ENCODE peak calls at places on chromosomes 6 and 20, in four cellular contexts. G is aorta, B is adrenal gland, Y is SJSA1. R is an unnamed sample. For H3K4me1, the result is how much of the 10 kb centered on the place peaks cover.

GRCh38 chr6:19399406-19399805 is 437.8 kb upstream of the ID4 start:
- DNase-seq in G (no peak), B (no peak), Y (no peak), R (no peak)

GRCh38 chr6:16136536-16137450 is 7.9 kb downstream of the MYLIP start:
- DNase-seq in G (no peak), B (peak), Y (peak), R (no peak)

GRCh38 chr6:155628315-155628714 is 172.7 kb upstream of the NOX3 start:
- DNase-seq in G (no peak), B (no peak), Y (no peak), R (no peak)

GRCh38 chr20:19688031-19688806 is 69.8 kb upstream of the RIN2 start:
- DNase-seq in G (peak), B (peak), Y (peak), R (peak)

GRCh38 chr6:105345506-105345905 is 57.4 kb downstream of the PREP start:
- DNase-seq in G (no peak), B (no peak), Y (no peak), R (no peak)

GRCh38 chr6:107819217-107819616 is 4.9 kb downstream of the SCML4 start:
- DNase-seq in G (no peak), B (no peak), Y (no peak), R (no peak)

GRCh38 chr20:22385602-22386299 is 198.6 kb downstream of the FOXA2 start:
- DNase-seq in G (no peak), B (no peak), Y (no peak), R (no peak)

GRCh38 chr20:1943267-1944002 is 48.2 kb downstream of the SIRPA start:
- DNase-seq in G (no peak), B (no peak), Y (no peak), R (peak)

GRCh38 chr6:144232434-144233223 is 52.5 kb upstream of the UTRN start:
- DNase-seq in G (no peak), B (no peak), Y (no peak), R (no peak)

GRCh38 chr6:37507690-37508421 is 8.2 kb upstream of the CCDC167 start:
- DNase-seq in G (no peak), B (no peak), Y (no peak), R (no peak)

GRCh38 chr20:6241591-6241990 is 118.8 kb upstream of the FERMT1 start:
- DNase-seq in G (no peak), B (no peak), Y (no peak), R (no peak)

GRCh38 chr20:2305946-2306345 is 10.1 kb downstream of the TGM3 start:
- DNase-seq in G (no peak), B (no peak), Y (no peak), R (no peak)

GRCh38 chr6:6684365-6684833 is 95.9 kb downstream of the LY86 start:
- DNase-seq in G (no peak), B (no peak), Y (no peak), R (no peak)

GRCh38 chr6:49038294-49038693 is 424.8 kb downstream of the MMUT start:
- DNase-seq in G (no peak), B (no peak), Y (no peak), R (no peak)

GRCh38 chr20:24657878-24658620 is 188.6 kb downstream of the SYNDIG1 start:
- DNase-seq in G (no peak), B (no peak), Y (no peak), R (no peak)

GRCh38 chr20:30484009-30484748 is 773.3 kb upstream of the DEFB115 start:
- DNase-seq in G (peak), B (no peak), Y (no peak), R (no peak)

GRCh38 chr6:152420696-152421095 is 216.5 kb downstream of the SYNE1 start:
- DNase-seq in G (no peak), B (no peak), Y (no peak), R (no peak)

GRCh38 chr20:45968801-45969711 is 2.9 kb downstream of the ZNF335 start:
- DNase-seq in G (peak), B (peak), Y (peak), R (peak)

GRCh38 chr6:165055231-165055630 is 254.2 kb downstream of the C6orf118 start:
- DNase-seq in G (no peak), B (no peak), Y (peak), R (no peak)

GRCh38 chr6:1761472-1761871 is 151.8 kb downstream of the FOXC1 start:
- DNase-seq in G (no peak), B (no peak), Y (no peak), R (no peak)

GRCh38 chr6:73738367-73739028 is 42.5 kb downstream of the CD109 start:
- DNase-seq in G (no peak), B (no peak), Y (no peak), R (no peak)

GRCh38 chr20:49541733-49542513 is 26.0 kb downstream of the PTGIS start:
- DNase-seq in G (peak), B (peak), Y (peak), R (peak)

GRCh38 chr6:163341671-163342070 is 72.8 kb upstream of the QKI start:
- DNase-seq in G (no peak), B (no peak), Y (no peak), R (no peak)

GRCh38 chr20:25738198-25738597 is 41.5 kb upstream of the ZNF337 start:
- DNase-seq in G (no peak), B (no peak), Y (no peak), R (no peak)

GRCh38 chr6:5084787-5085637 is at the start of gene PPP1R3G:
- DNase-seq in G (peak), B (peak), Y (peak), R (peak)

GRCh38 chr20:64220891-64221527 is 34.5 kb upstream of the PCMTD2 start:
- DNase-seq in G (no peak), B (no peak), Y (no peak), R (no peak)

GRCh38 chr20:2750343-2751251 is 49.8 kb downstream of the CPXM1 start:
- DNase-seq in G (peak), B (peak), Y (no peak), R (peak)

GRCh38 chr6:63904844-63905243 is 269.2 kb downstream of the PHF3 start:
- DNase-seq in G (no peak), B (no peak), Y (peak), R (no peak)

GRCh38 chr20:59032713-59033059 is 551 bp upstream of the ATP5F1E start:
- DNase-seq in G (no peak), B (no peak), Y (no peak), R (no peak)

GRCh38 chr6:73803562-73804221 is 107.7 kb downstream of the CD109 start:
- DNase-seq in G (no peak), B (no peak), Y (peak), R (no peak)

GRCh38 chr6:135623979-135624378 is 126.4 kb upstream of the AHI1 start:
- DNase-seq in G (no peak), B (no peak), Y (no peak), R (no peak)

GRCh38 chr20:45061244-45061643 is 39.7 kb downstream of the KCNS1 start:
- DNase-seq in G (no peak), B (peak), Y (peak), R (no peak)

DNA sequence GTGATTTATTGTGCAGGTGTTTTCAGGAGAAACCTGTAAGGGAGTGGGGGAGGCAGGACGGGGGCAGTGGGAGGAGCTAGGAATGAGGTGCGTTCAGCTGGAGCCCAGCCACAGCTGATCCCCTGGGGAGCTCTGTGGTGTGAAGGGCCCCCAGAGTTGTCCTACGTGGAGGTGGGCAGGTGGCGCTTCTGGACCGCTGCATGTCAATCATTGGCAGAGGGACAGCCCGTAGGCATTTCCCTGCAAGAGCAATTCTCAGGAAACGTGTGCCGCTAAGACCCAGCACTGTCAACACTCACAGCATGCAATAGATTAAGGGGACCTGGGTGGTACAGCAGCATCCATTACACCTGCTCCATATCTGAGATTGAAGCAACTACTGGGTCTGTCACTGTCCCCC is 88.0 kb downstream of the PRND start:
- DNase-seq in G (no peak), B (no peak), Y (no peak), R (no peak)
- H3K4me1 ChIP-seq in G (under half), B (under half), Y (under half), R (half or more)

GRCh38 chr20:3828798-3829197 is 8.5 kb downstream of the AP5S1 start:
- DNase-seq in G (no peak), B (no peak), Y (no peak), R (no peak)
- H3K4me1 ChIP-seq in G (under half), B (under half), Y (under half), R (under half)

DNA sequence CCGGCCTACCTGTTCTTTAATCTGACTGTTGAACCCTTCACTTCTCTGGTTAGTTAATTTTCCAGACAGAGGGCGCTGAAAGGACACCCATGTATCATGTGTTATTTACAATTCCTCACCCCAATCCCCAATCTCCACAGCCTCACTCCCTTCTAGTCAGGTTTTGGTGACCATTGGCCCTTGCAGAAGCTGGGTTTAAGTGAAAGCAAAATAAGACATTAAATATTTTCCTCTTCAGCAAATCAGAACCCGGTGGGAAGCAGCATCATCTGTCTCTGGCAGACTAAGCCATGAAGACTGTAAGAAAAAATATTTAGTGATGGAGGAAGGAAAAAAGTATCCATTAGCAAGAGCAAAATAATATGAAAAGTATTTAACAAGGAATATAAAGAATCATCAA is 9.4 kb upstream of the HLA-DQA1 start:
- DNase-seq in G (no peak), B (peak), Y (no peak), R (peak)
- H3K4me1 ChIP-seq in G (under half), B (under half), Y (under half), R (under half)

DNA sequence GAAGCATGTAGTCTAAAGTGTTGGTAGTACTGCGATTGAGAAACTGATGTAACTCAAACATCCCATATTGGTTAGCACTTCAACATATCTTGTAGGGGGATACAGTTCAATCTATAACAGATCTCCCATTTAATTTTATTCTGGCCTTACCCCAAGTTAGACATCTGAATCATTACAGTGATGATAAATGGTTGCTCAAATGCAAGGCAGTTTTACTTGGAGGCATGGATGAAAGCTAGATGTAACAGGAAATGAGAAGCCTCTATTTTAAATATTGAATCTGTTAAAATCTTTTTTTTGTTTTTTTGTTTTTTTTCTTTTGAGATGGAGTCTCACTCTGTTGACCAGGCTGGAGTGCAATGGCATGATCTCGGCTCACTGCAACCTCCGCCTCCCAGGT is 44.2 kb upstream of the FAM50B start:
- DNase-seq in G (no peak), B (no peak), Y (no peak), R (no peak)
- H3K4me1 ChIP-seq in G (under half), B (under half), Y (half or more), R (under half)

DNA sequence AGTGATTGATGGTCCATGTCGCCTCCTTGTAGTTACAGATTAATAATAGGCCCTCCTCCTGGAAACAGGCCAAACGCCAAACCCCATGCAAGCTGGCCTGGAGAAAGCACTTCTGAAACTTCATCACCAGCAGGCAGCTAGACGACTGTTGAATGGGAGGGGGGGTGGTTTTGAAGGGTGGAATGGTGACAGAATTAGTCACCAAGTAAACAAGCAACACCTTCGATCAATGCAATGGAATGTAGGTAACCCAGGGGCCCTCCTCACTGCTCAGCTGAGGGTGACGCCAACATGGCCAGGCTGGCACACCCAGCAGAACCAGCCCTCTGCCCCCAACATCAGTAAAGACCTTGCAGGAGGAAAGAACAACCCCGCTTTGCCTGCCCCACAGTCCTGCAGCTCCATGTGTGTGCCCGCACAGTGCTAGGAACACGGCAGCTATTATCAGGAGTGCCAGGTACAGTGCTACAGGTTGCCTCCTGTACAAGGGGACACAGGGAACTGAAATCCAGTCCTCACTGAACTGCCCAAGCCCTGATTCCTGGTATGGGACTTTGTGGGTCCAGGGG is 2.7 kb downstream of the BCAS1 start:
- DNase-seq in G (no peak), B (no peak), Y (peak), R (peak)
- H3K4me1 ChIP-seq in G (under half), B (under half), Y (under half), R (under half)

R was measured in lower lobe of right lung.